ENCODE peak calls at places on chromosome X, in four cellular contexts. One of them, this sample, is unnamed.

GRCh38 chrX:86137071-86137470 is 11.2 kb upstream of the DACH2 start:
- DNase-seq in neural progenitor cell: no peak
- DNase-seq in AG09309: no peak
- DNase-seq in H7: no peak
- DNase-seq in this sample: no peak

GRCh38 chrX:21781525-21781924 is 23.6 kb upstream of the SMPX start:
- DNase-seq in AG09309: no peak
- DNase-seq in H7: no peak
- DNase-seq in neural progenitor cell: no peak
- DNase-seq in this sample: no peak

GRCh38 chrX:40010550-40011364 is 87.0 kb downstream of the BCOR start:
- DNase-seq in H7: peak
- DNase-seq in neural progenitor cell: peak
- DNase-seq in AG09309: no peak
- DNase-seq in this sample: no peak

GRCh38 chrX:71017396-71017939 is 50.7 kb downstream of the SNX12 start:
- DNase-seq in neural progenitor cell: no peak
- DNase-seq in AG09309: no peak
- DNase-seq in H7: no peak
- DNase-seq in this sample: no peak

GRCh38 chrX:39614680-39614998 is 483.1 kb downstream of the BCOR start:
- DNase-seq in neural progenitor cell: no peak
- DNase-seq in AG09309: no peak
- DNase-seq in H7: peak
- DNase-seq in this sample: no peak

GRCh38 chrX:40721489-40722106 is 13.7 kb downstream of the MED14 start:
- DNase-seq in H7: no peak
- DNase-seq in neural progenitor cell: no peak
- DNase-seq in AG09309: no peak
- DNase-seq in this sample: no peak

GRCh38 chrX:44884944-44885343 is 12.0 kb downstream of the KDM6A start:
- DNase-seq in H7: no peak
- DNase-seq in AG09309: no peak
- DNase-seq in neural progenitor cell: no peak
- DNase-seq in this sample: no peak

GRCh38 chrX:64204252-64204651 is 1.3 kb downstream of the AMER1 start:
- DNase-seq in neural progenitor cell: peak
- DNase-seq in AG09309: no peak
- DNase-seq in H7: peak
- DNase-seq in this sample: no peak

GRCh38 chrX:16712116-16712824 is at the start of gene CTPS2:
- DNase-seq in H7: peak
- DNase-seq in AG09309: no peak
- DNase-seq in neural progenitor cell: peak
- DNase-seq in this sample: no peak

GRCh38 chrX:31223817-31224216 is 152.0 kb upstream of the FTHL17 start:
- DNase-seq in neural progenitor cell: no peak
- DNase-seq in AG09309: peak
- DNase-seq in H7: no peak
- DNase-seq in this sample: no peak

GRCh38 chrX:68648960-68649359 is 1.5 kb downstream of the STARD8 start:
- DNase-seq in H7: peak
- DNase-seq in AG09309: no peak
- DNase-seq in neural progenitor cell: peak
- DNase-seq in this sample: no peak
- H3K4me3 ChIP-seq in H7: no peak
- H3K4me3 ChIP-seq in AG09309: no peak
- H3K4me3 ChIP-seq in neural progenitor cell: no peak
- H3K4me3 ChIP-seq in this sample: no peak

DNA sequence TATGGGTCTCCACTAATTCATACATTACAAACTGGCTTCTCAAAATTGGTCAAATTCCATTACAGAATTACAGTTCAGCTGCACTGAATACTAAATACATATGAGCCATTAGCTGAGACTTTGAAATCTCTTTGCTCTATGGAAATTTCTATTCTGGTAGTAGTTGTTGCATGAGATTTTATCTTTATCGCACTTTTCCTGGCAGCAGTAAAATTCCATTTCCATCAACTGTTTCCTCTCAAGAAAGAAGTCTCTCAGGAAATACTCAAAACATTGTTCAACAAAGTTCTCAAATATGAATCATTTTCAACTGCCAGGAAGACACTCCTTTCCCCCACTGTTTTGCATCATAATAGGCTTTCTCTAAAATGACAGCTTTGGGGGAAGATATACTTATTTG is 51.3 kb downstream of the ATP11C start:
- DNase-seq in AG09309: peak
- DNase-seq in H7: no peak
- DNase-seq in neural progenitor cell: no peak
- DNase-seq in this sample: peak
- H3K4me3 ChIP-seq in AG09309: no peak
- H3K4me3 ChIP-seq in H7: no peak
- H3K4me3 ChIP-seq in neural progenitor cell: no peak
- H3K4me3 ChIP-seq in this sample: no peak

DNA sequence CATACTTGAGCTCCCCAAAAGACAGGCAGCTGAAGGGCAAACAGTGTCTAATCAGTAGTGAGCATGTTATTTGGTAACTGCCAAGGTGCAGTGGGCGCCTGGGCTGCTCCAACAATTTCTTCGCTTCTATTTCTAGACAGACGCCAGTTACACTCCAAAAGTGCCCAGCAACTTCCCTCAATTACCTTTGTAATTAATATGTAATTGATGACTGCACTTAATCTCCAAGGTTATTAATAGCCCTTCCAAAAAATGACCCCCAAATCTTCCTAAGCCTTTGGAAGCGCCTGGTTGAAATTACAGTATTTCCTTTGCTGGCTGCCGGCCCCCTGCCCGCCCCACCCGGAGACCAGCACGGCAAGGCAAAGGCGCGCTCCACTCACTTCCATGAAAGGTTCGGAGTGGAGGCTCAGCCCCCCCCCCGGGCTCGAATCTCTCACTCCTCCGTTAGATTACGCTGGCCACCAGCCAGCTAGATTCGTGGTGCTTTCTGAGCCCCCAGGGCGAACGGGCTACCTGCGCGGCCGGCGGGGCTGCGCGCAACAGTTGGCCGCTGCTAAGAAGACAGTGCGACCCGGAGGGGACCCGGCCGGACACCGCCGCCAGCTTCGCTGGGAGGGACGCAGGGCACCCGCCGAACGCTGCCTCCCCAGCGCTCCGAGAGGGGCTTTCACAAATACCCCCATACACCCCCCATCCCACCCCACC is 1.9 kb downstream of the GPC4 start:
- DNase-seq in neural progenitor cell: peak
- DNase-seq in H7: peak
- DNase-seq in AG09309: no peak
- DNase-seq in this sample: no peak
- H3K4me3 ChIP-seq in neural progenitor cell: peak
- H3K4me3 ChIP-seq in H7: peak
- H3K4me3 ChIP-seq in AG09309: peak
- H3K4me3 ChIP-seq in this sample: peak

GRCh38 chrX:48794340-48794920 is 7.4 kb upstream of the HDAC6 start:
- DNase-seq in neural progenitor cell: no peak
- DNase-seq in AG09309: no peak
- DNase-seq in H7: no peak
- DNase-seq in this sample: no peak
- H3K4me3 ChIP-seq in neural progenitor cell: no peak
- H3K4me3 ChIP-seq in AG09309: no peak
- H3K4me3 ChIP-seq in H7: no peak
- H3K4me3 ChIP-seq in this sample: no peak

GRCh38 chrX:128676651-128677050 is 624.4 kb upstream of the ACTRT1 start:
- DNase-seq in AG09309: no peak
- DNase-seq in H7: no peak
- DNase-seq in neural progenitor cell: no peak
- DNase-seq in this sample: no peak
- H3K4me3 ChIP-seq in AG09309: no peak
- H3K4me3 ChIP-seq in H7: no peak
- H3K4me3 ChIP-seq in neural progenitor cell: no peak
- H3K4me3 ChIP-seq in this sample: no peak

GRCh38 chrX:114583646-114584433 is at the start of gene HTR2C:
- DNase-seq in neural progenitor cell: peak
- DNase-seq in AG09309: no peak
- DNase-seq in H7: peak
- DNase-seq in this sample: no peak
- H3K4me3 ChIP-seq in neural progenitor cell: peak
- H3K4me3 ChIP-seq in AG09309: no peak
- H3K4me3 ChIP-seq in H7: peak
- H3K4me3 ChIP-seq in this sample: peak

DNA sequence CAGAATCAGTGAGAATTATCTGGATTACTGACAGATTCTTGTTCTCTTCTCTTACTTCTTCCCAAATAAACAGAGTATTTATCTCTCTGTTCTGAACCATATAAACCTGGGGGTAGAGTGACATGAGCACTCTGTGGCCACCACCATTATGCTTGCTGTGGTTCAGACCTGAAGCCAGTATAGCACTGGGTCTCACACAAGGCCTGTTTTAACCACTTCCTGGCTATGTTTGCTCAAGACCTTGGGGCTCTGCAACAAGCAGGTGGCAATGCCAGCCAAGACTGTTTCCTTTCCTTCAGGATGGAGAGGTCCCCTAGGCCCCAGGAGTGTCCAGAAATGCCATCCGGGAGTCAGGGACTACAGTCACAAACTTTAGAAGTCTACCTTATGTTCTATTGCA is 21.7 kb upstream of the HEPH start:
- DNase-seq in AG09309: no peak
- DNase-seq in neural progenitor cell: no peak
- DNase-seq in H7: no peak
- DNase-seq in this sample: no peak
- H3K4me3 ChIP-seq in AG09309: no peak
- H3K4me3 ChIP-seq in neural progenitor cell: no peak
- H3K4me3 ChIP-seq in H7: no peak
- H3K4me3 ChIP-seq in this sample: no peak

DNA sequence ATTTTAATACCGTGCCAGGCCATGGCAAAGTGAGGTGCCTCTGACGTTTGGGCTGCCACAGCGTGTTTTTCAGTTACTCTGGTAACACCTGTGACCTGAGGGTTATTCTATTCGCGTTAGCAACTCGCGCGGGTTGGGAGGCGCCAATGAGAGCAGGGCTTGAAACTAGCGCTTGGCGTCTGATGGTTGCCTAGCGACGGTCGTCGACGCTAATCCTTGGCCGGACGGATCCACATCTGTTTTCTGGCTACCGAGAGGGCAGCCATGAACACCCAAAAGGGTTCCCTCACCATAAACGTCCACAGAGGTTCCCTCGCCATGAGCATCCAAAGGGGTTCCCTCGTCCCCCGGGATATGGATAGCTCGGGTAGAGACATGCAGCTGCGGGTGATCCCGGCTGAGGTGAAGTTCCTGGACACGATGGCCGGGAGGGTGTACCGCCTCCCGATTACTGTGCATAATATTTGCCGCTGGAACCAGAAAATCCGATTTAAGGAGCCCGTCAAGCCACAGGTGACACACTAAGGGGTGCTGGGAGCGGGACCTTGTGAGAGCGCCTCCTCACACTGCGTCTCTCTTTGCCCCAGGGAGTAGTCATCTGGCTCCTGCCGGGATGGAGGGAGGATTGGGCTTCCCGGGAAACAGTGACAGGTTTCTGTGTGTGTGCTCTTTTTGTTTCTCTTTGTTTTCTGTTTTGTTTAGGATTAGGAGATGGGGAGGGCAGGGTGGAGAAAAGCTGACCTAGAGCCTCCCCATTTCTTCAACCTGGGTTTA is at the start of gene CFAP47:
- DNase-seq in H7: peak
- DNase-seq in neural progenitor cell: peak
- DNase-seq in AG09309: no peak
- DNase-seq in this sample: no peak
- H3K4me3 ChIP-seq in H7: peak
- H3K4me3 ChIP-seq in neural progenitor cell: peak
- H3K4me3 ChIP-seq in AG09309: no peak
- H3K4me3 ChIP-seq in this sample: peak

DNA sequence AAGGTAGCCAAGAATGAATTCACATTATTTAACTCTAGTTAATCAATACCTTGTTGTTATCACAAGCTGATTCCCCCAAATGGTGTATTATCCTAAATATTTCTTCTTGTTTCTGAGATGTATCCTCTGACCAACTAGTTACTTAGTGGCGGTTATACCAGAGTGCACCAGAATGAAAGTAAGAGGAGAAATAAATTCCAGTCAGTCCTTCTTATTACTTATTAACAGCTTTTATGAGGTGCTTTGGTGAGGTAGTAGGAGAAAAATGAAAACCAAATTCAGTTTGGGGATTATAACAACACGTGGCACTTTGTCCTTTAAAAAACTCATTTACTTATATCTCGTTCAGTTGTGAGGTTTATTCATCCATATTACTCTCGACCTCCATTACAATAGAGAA is 101.9 kb downstream of the AMMECR1 start:
- DNase-seq in H7: no peak
- DNase-seq in neural progenitor cell: no peak
- DNase-seq in AG09309: no peak
- DNase-seq in this sample: no peak
- H3K4me3 ChIP-seq in H7: no peak
- H3K4me3 ChIP-seq in neural progenitor cell: no peak
- H3K4me3 ChIP-seq in AG09309: no peak
- H3K4me3 ChIP-seq in this sample: no peak

GRCh38 chrX:48937065-48937907 is 18.5 kb upstream of the PIM2 start:
- DNase-seq in neural progenitor cell: peak
- DNase-seq in AG09309: no peak
- DNase-seq in H7: peak
- DNase-seq in this sample: no peak
- H3K4me3 ChIP-seq in neural progenitor cell: no peak
- H3K4me3 ChIP-seq in AG09309: no peak
- H3K4me3 ChIP-seq in H7: no peak
- H3K4me3 ChIP-seq in this sample: no peak

This sample was measured in skeletal muscle cell.